ENCODE peak calls at places on chromosomes 1 and 21, in four cellular contexts. D, N, F and E are unnamed samples.
A peak's percentile ranks its signal among the peaks of the same experiment; 100 is the strongest.

GRCh38 chr1:67850151-67850551 is 16.9 kb upstream of the GNG12 start:
- DNase-seq in N (no peak), F (no peak), D (no peak), E (peak; percentile 60)

GRCh38 chr1:178941261-178941689 is 70.4 kb upstream of the ANGPTL1 start:
- DNase-seq in N (no peak), F (no peak), D (no peak), E (no peak)

GRCh38 chr1:20405893-20406604 is 80.0 kb downstream of the CAMK2N1 start:
- DNase-seq in F (peak; percentile 43), N (no peak), D (no peak), E (peak; percentile 7)

GRCh38 chr1:199010933-199011332 is 372.1 kb downstream of the PTPRC start:
- DNase-seq in N (no peak), F (no peak), D (no peak), E (no peak)

GRCh38 chr1:229258851-229259110 is 12.1 kb upstream of the RAB4A start:
- DNase-seq in F (no peak), N (peak; percentile 25), D (no peak), E (no peak)

GRCh38 chr1:45172015-45172414 is 34.4 kb downstream of the ZSWIM5 start:
- DNase-seq in N (no peak), F (no peak), D (no peak), E (peak; percentile 40)

GRCh38 chr1:159207080-159207479 is 2.4 kb downstream of the ACKR1 start:
- DNase-seq in D (no peak), N (no peak), F (no peak), E (no peak)

GRCh38 chr1:51433269-51433971 is 85.6 kb downstream of the EPS15 start:
- DNase-seq in D (no peak), F (no peak), N (no peak), E (no peak)

GRCh38 chr1:238558746-238559145 is 668.0 kb upstream of the ZP4 start:
- DNase-seq in F (no peak), N (no peak), D (no peak), E (no peak)

GRCh38 chr1:36083635-36084501 is at the start of gene TEKT2:
- DNase-seq in D (peak; percentile 70), F (no peak), N (no peak), E (peak; percentile 28)

GRCh38 chr1:220316291-220316690 is 44.0 kb upstream of the RAB3GAP2 start:
- DNase-seq in N (no peak), D (no peak), F (no peak), E (no peak)

GRCh38 chr1:230495891-230496385 is 69.8 kb upstream of the PGBD5 start:
- DNase-seq in N (peak; percentile 33), F (no peak), D (no peak), E (no peak)

GRCh38 chr1:205587576-205587975 is 44.2 kb downstream of the ELK4 start:
- DNase-seq in N (no peak), D (no peak), F (no peak), E (no peak)

GRCh38 chr1:209817691-209818090 is 10.1 kb upstream of the UTP25 start:
- DNase-seq in D (no peak), F (no peak), N (no peak), E (no peak)

GRCh38 chr1:172704446-172705176 is 45.7 kb downstream of the FASLG start:
- DNase-seq in N (no peak), D (no peak), F (no peak), E (no peak)

GRCh38 chr1:60223370-60223652 is 149.7 kb upstream of the C1orf87 start:
- DNase-seq in F (no peak), N (no peak), D (no peak), E (no peak)

GRCh38 chr1:97433094-97433493 is 487.7 kb downstream of the DPYD start:
- DNase-seq in N (no peak), F (no peak), D (no peak), E (no peak)

GRCh38 chr1:12173631-12174121 is 6.9 kb downstream of the TNFRSF1B start:
- DNase-seq in N (peak; percentile 40), F (no peak), D (peak; percentile 65), E (no peak)

GRCh38 chr1:230117694-230118093 is 50.7 kb downstream of the GALNT2 start:
- DNase-seq in N (no peak), F (no peak), D (no peak), E (no peak)

GRCh38 chr1:243814718-243815117 is 35.3 kb downstream of the AKT3 start:
- DNase-seq in D (no peak), N (no peak), F (no peak), E (no peak)

GRCh38 chr1:96346708-96347107 is 374.9 kb upstream of the PTBP2 start:
- DNase-seq in N (no peak), D (no peak), F (no peak), E (no peak)

GRCh38 chr21:32549861-32550260 is 35.5 kb downstream of the TCP10L start:
- DNase-seq in N (no peak), D (no peak), F (no peak), E (no peak)

GRCh38 chr1:83828456-83828855 is 170.5 kb downstream of the TTLL7 start:
- DNase-seq in D (no peak), F (no peak), N (no peak), E (no peak)

GRCh38 chr1:225691377-225691776 is 38.5 kb upstream of the ENAH start:
- DNase-seq in N (no peak), F (no peak), D (no peak), E (peak; percentile 60)

GRCh38 chr1:209506101-209506500 is 77.4 kb upstream of the CAMK1G start:
- DNase-seq in N (no peak), D (no peak), F (no peak), E (no peak)

GRCh38 chr21:15592271-15592860 is 137.4 kb upstream of the USP25 start:
- DNase-seq in F (no peak), N (no peak), D (peak; percentile 29), E (peak; percentile 59)

GRCh38 chr1:227794813-227795183 is 20.7 kb upstream of the PRSS38 start:
- DNase-seq in D (no peak), N (peak; percentile 15), F (no peak), E (no peak)

GRCh38 chr1:15090373-15090772 is 63.2 kb upstream of the TMEM51 start:
- DNase-seq in N (no peak), F (no peak), D (peak; percentile 55), E (no peak)

GRCh38 chr1:198701766-198702539 is 63.1 kb downstream of the PTPRC start:
- DNase-seq in F (no peak), N (no peak), D (no peak), E (no peak)

GRCh38 chr1:47859092-47859743 is 138.0 kb downstream of the TRABD2B start:
- DNase-seq in F (no peak), D (no peak), N (no peak), E (no peak)

GRCh38 chr1:32272557-32273388 is 19.1 kb upstream of the HDAC1 start:
- DNase-seq in F (no peak), D (no peak), N (no peak), E (no peak)

GRCh38 chr21:15754640-15755039 is 24.9 kb downstream of the USP25 start:
- DNase-seq in D (no peak), F (no peak), N (no peak), E (peak; percentile 84)

GRCh38 chr1:110498270-110498669 is 20.7 kb downstream of the KCNA10 start:
- DNase-seq in N (no peak), D (no peak), F (no peak), E (no peak)